ENCODE peak calls at places on chromosome 22, in four cellular contexts. R is HEK293T; F is HCT116; T is activated CD4-positive, alpha-beta memory T cell treated with anti-CD3 and anti-CD28 coated beads for 36 hours. U is an unnamed sample.

GRCh38 chr22:22099194-22099486 is 116.6 kb upstream of the TOP3B start:
- DNase-seq in F (no peak), T (no peak), R (no peak), U (no peak)

GRCh38 chr22:35838849-35839646 is 121.4 kb downstream of the APOL5 start:
- DNase-seq in T (peak; percentile 19), R (peak; percentile 31), F (peak; percentile 24), U (no peak)

GRCh38 chr22:30890689-30891442 is 77.7 kb downstream of the MORC2 start:
- DNase-seq in T (peak; percentile 43), F (peak; percentile 10), R (peak; percentile 78), U (peak; percentile 55)

GRCh38 chr22:44702479-44703219 is 645 bp downstream of the PRR5 start:
- DNase-seq in F (no peak), R (peak; percentile 35), T (no peak), U (peak; percentile 37)

GRCh38 chr22:23066200-23067022 is 3.9 kb upstream of the GNAZ start:
- DNase-seq in F (no peak), R (no peak), T (peak; percentile 7), U (peak; percentile 2)

GRCh38 chr22:37164535-37164887 is 14.8 kb upstream of the IL2RB start:
- DNase-seq in R (no peak), F (no peak), T (no peak), U (no peak)

GRCh38 chr22:21941921-21942320 is 10.7 kb downstream of the PPM1F start:
- DNase-seq in F (no peak), T (no peak), R (no peak), U (no peak)

GRCh38 chr22:46830001-46830715 is 67.7 kb downstream of the TBC1D22A start:
- DNase-seq in F (no peak), T (no peak), R (no peak), U (no peak)

GRCh38 chr22:19615867-19616581 is 91.8 kb upstream of the CLDN5 start:
- DNase-seq in F (no peak), T (no peak), R (no peak), U (no peak)

GRCh38 chr22:46914916-46915894 is 152.8 kb downstream of the TBC1D22A start:
- DNase-seq in F (no peak), T (no peak), R (no peak), U (no peak)

GRCh38 chr22:46852771-46853170 is 90.3 kb downstream of the TBC1D22A start:
- DNase-seq in F (no peak), R (no peak), T (no peak), U (no peak)

GRCh38 chr22:36192601-36193000 is 9.0 kb downstream of the APOL4 start:
- DNase-seq in R (no peak), F (no peak), T (no peak), U (no peak)

GRCh38 chr22:47928626-47929025 is 1166.2 kb downstream of the TBC1D22A start:
- DNase-seq in T (no peak), R (no peak), F (no peak), U (no peak)

GRCh38 chr22:28889625-28890024 is 6.3 kb downstream of the ZNRF3 start:
- DNase-seq in F (no peak), R (no peak), T (no peak), U (no peak)

GRCh38 chr22:45552580-45553332 is 50.1 kb downstream of the FBLN1 start:
- DNase-seq in F (no peak), T (no peak), R (no peak), U (peak; percentile 17)

GRCh38 chr22:40394607-40395006 is 24.2 kb downstream of the SGSM3 start:
- DNase-seq in F (no peak), R (no peak), T (no peak), U (no peak)

GRCh38 chr22:23762866-23763578 is at the start of gene C22orf15:
- DNase-seq in T (peak; percentile 25), F (no peak), R (no peak), U (peak; percentile 57)

GRCh38 chr22:42800731-42801536 is 56.1 kb downstream of the ARFGAP3 start:
- DNase-seq in T (no peak), R (no peak), F (no peak), U (no peak)

GRCh38 chr22:33465554-33465953 is 407.4 kb upstream of the SYN3 start:
- DNase-seq in T (no peak), F (no peak), R (no peak), U (no peak)

GRCh38 chr22:37163096-37163489 is 13.4 kb upstream of the IL2RB start:
- DNase-seq in R (no peak), F (no peak), T (no peak), U (no peak)

GRCh38 chr22:20026204-20026908 is 5.4 kb downstream of the TANGO2 start:
- DNase-seq in R (no peak), T (no peak), F (no peak), U (no peak)

GRCh38 chr22:43828711-43829447 is 16.8 kb upstream of the EFCAB6 start:
- DNase-seq in R (no peak), F (no peak), T (no peak), U (no peak)

GRCh38 chr22:37329239-37330140 is 47.2 kb downstream of the CYTH4 start:
- DNase-seq in R (no peak), T (no peak), F (no peak), U (no peak)

GRCh38 chr22:38631724-38632123 is 24.5 kb downstream of the FAM227A start:
- DNase-seq in T (no peak), R (no peak), F (no peak), U (no peak)

GRCh38 chr22:17910561-17911311 is 113.6 kb downstream of the MICAL3 start:
- DNase-seq in R (peak; percentile 61), F (no peak), T (no peak), U (peak; percentile 60)

GRCh38 chr22:48885919-48886305 is 941.8 kb downstream of the BRD1 start:
- DNase-seq in R (no peak), F (no peak), T (no peak), U (no peak)